ENCODE peak calls at places on chromosomes 7 and 10, in seven cellular contexts. One of them, this sample, is unnamed.

GRCh38 chr10:30589441-30589840 is 40.1 kb downstream of the LYZL2 start:
- DNase-seq in C1 segment of cervical spinal cord: no peak
- DNase-seq in stimulated activated CD4-positive, alpha-beta T cell treated with anti-CD3 and anti-CD28 coated beads, Interleukin-12 subunit alpha, Interleukin-12 subunit beta, amount 100 ng/mL, for 24 hours: no peak
- DNase-seq in RPMI7951: no peak
- DNase-seq in GM20000: no peak
- DNase-seq in heart right ventricle: peak
- DNase-seq in GM12891: no peak
- DNase-seq in this sample: no peak

GRCh38 chr7:102453319-102453718 is 11.3 kb downstream of the ALKBH4 start:
- DNase-seq in GM20000: no peak
- DNase-seq in GM12891: no peak
- DNase-seq in heart right ventricle: no peak
- DNase-seq in stimulated activated CD4-positive, alpha-beta T cell treated with anti-CD3 and anti-CD28 coated beads, Interleukin-12 subunit alpha, Interleukin-12 subunit beta, amount 100 ng/mL, for 24 hours: no peak
- DNase-seq in C1 segment of cervical spinal cord: no peak
- DNase-seq in RPMI7951: no peak
- DNase-seq in this sample: no peak

GRCh38 chr10:59283456-59284082 is 78.8 kb downstream of the FAM13C start:
- DNase-seq in GM12891: no peak
- DNase-seq in stimulated activated CD4-positive, alpha-beta T cell treated with anti-CD3 and anti-CD28 coated beads, Interleukin-12 subunit alpha, Interleukin-12 subunit beta, amount 100 ng/mL, for 24 hours: no peak
- DNase-seq in heart right ventricle: no peak
- DNase-seq in C1 segment of cervical spinal cord: no peak
- DNase-seq in GM20000: no peak
- DNase-seq in RPMI7951: no peak
- DNase-seq in this sample: no peak

GRCh38 chr7:151313857-151314256 is 27.8 kb upstream of the NUB1 start:
- DNase-seq in RPMI7951: peak
- DNase-seq in heart right ventricle: peak
- DNase-seq in stimulated activated CD4-positive, alpha-beta T cell treated with anti-CD3 and anti-CD28 coated beads, Interleukin-12 subunit alpha, Interleukin-12 subunit beta, amount 100 ng/mL, for 24 hours: no peak
- DNase-seq in GM20000: no peak
- DNase-seq in GM12891: no peak
- DNase-seq in C1 segment of cervical spinal cord: no peak
- DNase-seq in this sample: no peak

GRCh38 chr10:35349389-35349915 is 13.1 kb downstream of the CCNY start:
- DNase-seq in C1 segment of cervical spinal cord: no peak
- DNase-seq in GM20000: no peak
- DNase-seq in heart right ventricle: no peak
- DNase-seq in GM12891: no peak
- DNase-seq in stimulated activated CD4-positive, alpha-beta T cell treated with anti-CD3 and anti-CD28 coated beads, Interleukin-12 subunit alpha, Interleukin-12 subunit beta, amount 100 ng/mL, for 24 hours: no peak
- DNase-seq in RPMI7951: no peak
- DNase-seq in this sample: no peak

GRCh38 chr7:4849390-4849789 is 12.4 kb downstream of the PAPOLB start:
- DNase-seq in C1 segment of cervical spinal cord: peak
- DNase-seq in stimulated activated CD4-positive, alpha-beta T cell treated with anti-CD3 and anti-CD28 coated beads, Interleukin-12 subunit alpha, Interleukin-12 subunit beta, amount 100 ng/mL, for 24 hours: no peak
- DNase-seq in heart right ventricle: no peak
- DNase-seq in GM20000: peak
- DNase-seq in GM12891: no peak
- DNase-seq in RPMI7951: peak
- DNase-seq in this sample: peak

GRCh38 chr7:52992479-52993195 is 42.8 kb upstream of the POM121L12 start:
- DNase-seq in GM12891: no peak
- DNase-seq in RPMI7951: no peak
- DNase-seq in C1 segment of cervical spinal cord: no peak
- DNase-seq in GM20000: no peak
- DNase-seq in heart right ventricle: no peak
- DNase-seq in stimulated activated CD4-positive, alpha-beta T cell treated with anti-CD3 and anti-CD28 coated beads, Interleukin-12 subunit alpha, Interleukin-12 subunit beta, amount 100 ng/mL, for 24 hours: no peak
- DNase-seq in this sample: no peak

GRCh38 chr7:69775231-69775771 is 177.0 kb downstream of the AUTS2 start:
- DNase-seq in stimulated activated CD4-positive, alpha-beta T cell treated with anti-CD3 and anti-CD28 coated beads, Interleukin-12 subunit alpha, Interleukin-12 subunit beta, amount 100 ng/mL, for 24 hours: no peak
- DNase-seq in GM20000: no peak
- DNase-seq in heart right ventricle: no peak
- DNase-seq in C1 segment of cervical spinal cord: no peak
- DNase-seq in RPMI7951: no peak
- DNase-seq in GM12891: no peak
- DNase-seq in this sample: no peak

GRCh38 chr7:20219446-20220292 is 2.5 kb upstream of the MACC1 start:
- DNase-seq in stimulated activated CD4-positive, alpha-beta T cell treated with anti-CD3 and anti-CD28 coated beads, Interleukin-12 subunit alpha, Interleukin-12 subunit beta, amount 100 ng/mL, for 24 hours: no peak
- DNase-seq in GM20000: peak
- DNase-seq in RPMI7951: peak
- DNase-seq in heart right ventricle: peak
- DNase-seq in C1 segment of cervical spinal cord: no peak
- DNase-seq in GM12891: no peak
- DNase-seq in this sample: peak

GRCh38 chr10:102804382-102804781 is 32.8 kb downstream of the CYP17A1 start:
- DNase-seq in GM20000: no peak
- DNase-seq in C1 segment of cervical spinal cord: no peak
- DNase-seq in RPMI7951: no peak
- DNase-seq in stimulated activated CD4-positive, alpha-beta T cell treated with anti-CD3 and anti-CD28 coated beads, Interleukin-12 subunit alpha, Interleukin-12 subunit beta, amount 100 ng/mL, for 24 hours: no peak
- DNase-seq in GM12891: no peak
- DNase-seq in heart right ventricle: no peak
- DNase-seq in this sample: no peak

GRCh38 chr10:115355162-115355760 is 262.1 kb downstream of the ATRNL1 start:
- DNase-seq in RPMI7951: peak
- DNase-seq in stimulated activated CD4-positive, alpha-beta T cell treated with anti-CD3 and anti-CD28 coated beads, Interleukin-12 subunit alpha, Interleukin-12 subunit beta, amount 100 ng/mL, for 24 hours: no peak
- DNase-seq in C1 segment of cervical spinal cord: no peak
- DNase-seq in GM12891: peak
- DNase-seq in GM20000: peak
- DNase-seq in heart right ventricle: no peak
- DNase-seq in this sample: peak

GRCh38 chr7:141251957-141252356 is 178.1 kb downstream of the TMEM178B start:
- DNase-seq in C1 segment of cervical spinal cord: no peak
- DNase-seq in stimulated activated CD4-positive, alpha-beta T cell treated with anti-CD3 and anti-CD28 coated beads, Interleukin-12 subunit alpha, Interleukin-12 subunit beta, amount 100 ng/mL, for 24 hours: no peak
- DNase-seq in GM20000: no peak
- DNase-seq in RPMI7951: no peak
- DNase-seq in heart right ventricle: no peak
- DNase-seq in GM12891: no peak
- DNase-seq in this sample: no peak

GRCh38 chr10:30818010-30818660 is 188.6 kb upstream of the LYZL2 start:
- DNase-seq in stimulated activated CD4-positive, alpha-beta T cell treated with anti-CD3 and anti-CD28 coated beads, Interleukin-12 subunit alpha, Interleukin-12 subunit beta, amount 100 ng/mL, for 24 hours: no peak
- DNase-seq in heart right ventricle: peak
- DNase-seq in GM20000: peak
- DNase-seq in C1 segment of cervical spinal cord: no peak
- DNase-seq in GM12891: no peak
- DNase-seq in RPMI7951: peak
- DNase-seq in this sample: no peak

GRCh38 chr10:75408911-75409885 is 7.6 kb upstream of the ZNF503 start:
- DNase-seq in GM20000: peak
- DNase-seq in GM12891: peak
- DNase-seq in stimulated activated CD4-positive, alpha-beta T cell treated with anti-CD3 and anti-CD28 coated beads, Interleukin-12 subunit alpha, Interleukin-12 subunit beta, amount 100 ng/mL, for 24 hours: no peak
- DNase-seq in heart right ventricle: peak
- DNase-seq in RPMI7951: peak
- DNase-seq in C1 segment of cervical spinal cord: peak
- DNase-seq in this sample: peak

GRCh38 chr7:2750054-2750453 is 62.1 kb downstream of the AMZ1 start:
- DNase-seq in GM20000: no peak
- DNase-seq in C1 segment of cervical spinal cord: no peak
- DNase-seq in GM12891: no peak
- DNase-seq in RPMI7951: no peak
- DNase-seq in stimulated activated CD4-positive, alpha-beta T cell treated with anti-CD3 and anti-CD28 coated beads, Interleukin-12 subunit alpha, Interleukin-12 subunit beta, amount 100 ng/mL, for 24 hours: no peak
- DNase-seq in heart right ventricle: no peak
- DNase-seq in this sample: no peak

GRCh38 chr7:24701232-24701898 is 55.9 kb downstream of the GSDME start:
- DNase-seq in GM20000: no peak
- DNase-seq in heart right ventricle: no peak
- DNase-seq in RPMI7951: peak
- DNase-seq in GM12891: no peak
- DNase-seq in stimulated activated CD4-positive, alpha-beta T cell treated with anti-CD3 and anti-CD28 coated beads, Interleukin-12 subunit alpha, Interleukin-12 subunit beta, amount 100 ng/mL, for 24 hours: no peak
- DNase-seq in C1 segment of cervical spinal cord: peak
- DNase-seq in this sample: no peak

GRCh38 chr10:30821269-30821993 is 191.9 kb upstream of the LYZL2 start:
- DNase-seq in GM20000: no peak
- DNase-seq in RPMI7951: no peak
- DNase-seq in GM12891: no peak
- DNase-seq in C1 segment of cervical spinal cord: no peak
- DNase-seq in stimulated activated CD4-positive, alpha-beta T cell treated with anti-CD3 and anti-CD28 coated beads, Interleukin-12 subunit alpha, Interleukin-12 subunit beta, amount 100 ng/mL, for 24 hours: no peak
- DNase-seq in heart right ventricle: no peak
- DNase-seq in this sample: no peak

GRCh38 chr7:55527314-55527713 is 45.0 kb downstream of the VOPP1 start:
- DNase-seq in C1 segment of cervical spinal cord: no peak
- DNase-seq in stimulated activated CD4-positive, alpha-beta T cell treated with anti-CD3 and anti-CD28 coated beads, Interleukin-12 subunit alpha, Interleukin-12 subunit beta, amount 100 ng/mL, for 24 hours: no peak
- DNase-seq in GM12891: no peak
- DNase-seq in heart right ventricle: no peak
- DNase-seq in GM20000: no peak
- DNase-seq in RPMI7951: no peak
- DNase-seq in this sample: peak

GRCh38 chr7:102837802-102838201 is 75.0 kb upstream of the LRRC17 start:
- DNase-seq in GM20000: no peak
- DNase-seq in heart right ventricle: no peak
- DNase-seq in RPMI7951: peak
- DNase-seq in C1 segment of cervical spinal cord: no peak
- DNase-seq in GM12891: no peak
- DNase-seq in stimulated activated CD4-positive, alpha-beta T cell treated with anti-CD3 and anti-CD28 coated beads, Interleukin-12 subunit alpha, Interleukin-12 subunit beta, amount 100 ng/mL, for 24 hours: no peak
- DNase-seq in this sample: no peak

GRCh38 chr7:102978280-102978679 is 65.5 kb downstream of the LRRC17 start:
- DNase-seq in C1 segment of cervical spinal cord: no peak
- DNase-seq in RPMI7951: peak
- DNase-seq in GM20000: no peak
- DNase-seq in stimulated activated CD4-positive, alpha-beta T cell treated with anti-CD3 and anti-CD28 coated beads, Interleukin-12 subunit alpha, Interleukin-12 subunit beta, amount 100 ng/mL, for 24 hours: no peak
- DNase-seq in heart right ventricle: peak
- DNase-seq in GM12891: no peak
- DNase-seq in this sample: no peak

GRCh38 chr7:16652888-16653287 is 6.9 kb downstream of the BZW2 start:
- DNase-seq in RPMI7951: no peak
- DNase-seq in C1 segment of cervical spinal cord: no peak
- DNase-seq in stimulated activated CD4-positive, alpha-beta T cell treated with anti-CD3 and anti-CD28 coated beads, Interleukin-12 subunit alpha, Interleukin-12 subunit beta, amount 100 ng/mL, for 24 hours: no peak
- DNase-seq in heart right ventricle: no peak
- DNase-seq in GM20000: no peak
- DNase-seq in GM12891: no peak
- DNase-seq in this sample: no peak

GRCh38 chr7:400901-401485 is 111.0 kb downstream of the FOXL3 start:
- DNase-seq in GM20000: no peak
- DNase-seq in heart right ventricle: no peak
- DNase-seq in C1 segment of cervical spinal cord: no peak
- DNase-seq in GM12891: no peak
- DNase-seq in RPMI7951: no peak
- DNase-seq in stimulated activated CD4-positive, alpha-beta T cell treated with anti-CD3 and anti-CD28 coated beads, Interleukin-12 subunit alpha, Interleukin-12 subunit beta, amount 100 ng/mL, for 24 hours: no peak
- DNase-seq in this sample: no peak

This sample was measured in NAMALWA.